ENCODE peak calls at places on chromosomes 11 and 22, in six cellular contexts. M, Q, Z, R, C and I are unnamed samples. For H3K4me1, the result is how much of the 10 kb centered on the place peaks cover.

GRCh38 chr11:6402561-6402981 is 12.3 kb downstream of the SMPD1 start:
- DNase-seq in M (no peak), Q (no peak), Z (no peak), R (peak), C (peak), I (no peak)

GRCh38 chr11:128772814-128773213 is 78.9 kb downstream of the FLI1 start:
- DNase-seq in M (no peak), Q (no peak), Z (no peak), R (peak), C (no peak), I (no peak)

GRCh38 chr11:100981196-100981824 is 148.3 kb downstream of the PGR start:
- DNase-seq in M (no peak), Q (no peak), Z (no peak), R (no peak), C (no peak), I (no peak)

GRCh38 chr11:8813658-8814057 is 97.3 kb upstream of the AKIP1 start:
- DNase-seq in M (peak), Q (peak), Z (peak), R (peak), C (peak), I (no peak)

GRCh38 chr11:10645212-10645795 is 48.3 kb downstream of the IRAG1 start:
- DNase-seq in M (no peak), Q (no peak), Z (no peak), R (no peak), C (no peak), I (no peak)

GRCh38 chr11:967995-968751 is 42.5 kb downstream of the AP2A2 start:
- DNase-seq in M (no peak), Q (no peak), Z (no peak), R (no peak), C (no peak), I (no peak)

GRCh38 chr22:24506802-24507438 is 11.8 kb downstream of the UPB1 start:
- DNase-seq in M (no peak), Q (peak), Z (peak), R (no peak), C (peak), I (no peak)

GRCh38 chr22:43821606-43822425 is 9.7 kb upstream of the EFCAB6 start:
- DNase-seq in M (no peak), Q (peak), Z (no peak), R (no peak), C (no peak), I (no peak)

GRCh38 chr11:116232364-116232801 is 540.4 kb downstream of the BUD13 start:
- DNase-seq in M (no peak), Q (no peak), Z (no peak), R (no peak), C (no peak), I (no peak)

GRCh38 chr22:50169774-50170341 is 673 bp upstream of the PANX2 start:
- DNase-seq in M (peak), Q (peak), Z (peak), R (no peak), C (no peak), I (no peak)

GRCh38 chr11:16986434-16987204 is 27.6 kb downstream of the PLEKHA7 start:
- DNase-seq in M (peak), Q (peak), Z (no peak), R (peak), C (no peak), I (no peak)

GRCh38 chr11:71176812-71177211 is 75.6 kb downstream of the SHANK2 start:
- DNase-seq in M (peak), Q (no peak), Z (no peak), R (no peak), C (peak), I (no peak)

GRCh38 chr22:28031383-28031922 is 112.4 kb upstream of the PITPNB start:
- DNase-seq in M (no peak), Q (no peak), Z (no peak), R (no peak), C (no peak), I (no peak)

GRCh38 chr22:32723632-32724031 is 77.9 kb upstream of the TIMP3 start:
- DNase-seq in M (no peak), Q (no peak), Z (peak), R (peak), C (peak), I (no peak)

GRCh38 chr11:11843233-11843632 is 1.5 kb downstream of the USP47 start:
- DNase-seq in M (no peak), Q (no peak), Z (peak), R (peak), C (peak), I (no peak)

GRCh38 chr11:92415246-92415645 is 190.6 kb downstream of the FAT3 start:
- DNase-seq in M (no peak), Q (no peak), Z (no peak), R (no peak), C (no peak), I (no peak)

GRCh38 chr11:43419460-43419859 is 60.7 kb downstream of the TTC17 start:
- DNase-seq in M (peak), Q (peak), Z (peak), R (peak), C (peak), I (no peak)

GRCh38 chr22:43017525-43018290 is 2.8 kb upstream of the PACSIN2 start:
- DNase-seq in M (no peak), Q (no peak), Z (no peak), R (no peak), C (no peak), I (no peak)

GRCh38 chr11:7571640-7572000 is 57.8 kb downstream of the PPFIBP2 start:
- DNase-seq in M (peak), Q (peak), Z (peak), R (no peak), C (peak), I (no peak)

GRCh38 chr22:36435516-36436415 is 45.7 kb downstream of the TXN2 start:
- DNase-seq in M (peak), Q (peak), Z (no peak), R (peak), C (no peak), I (no peak)

GRCh38 chr11:75554258-75555022 is 7.6 kb upstream of the SERPINH1 start:
- DNase-seq in M (peak), Q (peak), Z (peak), R (no peak), C (peak), I (no peak)

GRCh38 chr11:40597546-40598113 is 861.8 kb downstream of the LRRC4C start:
- DNase-seq in M (no peak), Q (no peak), Z (no peak), R (no peak), C (no peak), I (no peak)

GRCh38 chr11:85718126-85718943 is 32.3 kb upstream of the CCDC89 start:
- DNase-seq in M (no peak), Q (no peak), Z (no peak), R (no peak), C (peak), I (no peak)

GRCh38 chr11:73729594-73730206 is 31.2 kb downstream of the RAB6A start:
- DNase-seq in M (peak), Q (peak), Z (no peak), R (no peak), C (no peak), I (no peak)

GRCh38 chr11:72613977-72614376 is 60.2 kb downstream of the PDE2A start:
- DNase-seq in M (no peak), Q (no peak), Z (no peak), R (no peak), C (no peak), I (peak)

GRCh38 chr11:27812341-27812740 is 112.1 kb upstream of the BDNF start:
- DNase-seq in M (no peak), Q (no peak), Z (no peak), R (no peak), C (peak), I (no peak)

GRCh38 chr11:96827164-96827563 is 437.4 kb downstream of the JRKL start:
- DNase-seq in M (peak), Q (peak), Z (peak), R (no peak), C (peak), I (no peak)

GRCh38 chr22:35465109-35465701 is 65.3 kb downstream of the MCM5 start:
- DNase-seq in M (no peak), Q (no peak), Z (no peak), R (no peak), C (no peak), I (no peak)

GRCh38 chr22:39103431-39103830 is 6.4 kb downstream of the APOBEC3H start:
- DNase-seq in M (no peak), Q (no peak), Z (no peak), R (no peak), C (no peak), I (no peak)

GRCh38 chr11:117026593-117027330 is 71.5 kb downstream of the SIK3 start:
- DNase-seq in M (no peak), Q (no peak), Z (peak), R (no peak), C (peak), I (no peak)

GRCh38 chr22:38696606-38697005 is 4.1 kb downstream of the JOSD1 start:
- DNase-seq in M (peak), Q (no peak), Z (peak), R (no peak), C (peak), I (no peak)

GRCh38 chr11:66068154-66068821 is 1.8 kb upstream of the PACS1 start:
- DNase-seq in M (peak), Q (peak), Z (peak), R (peak), C (peak), I (no peak)

GRCh38 chr11:12769834-12770345 is 95.7 kb downstream of the TEAD1 start:
- DNase-seq in M (peak), Q (no peak), Z (peak), R (no peak), C (peak), I (no peak)

GRCh38 chr11:127493330-127493729 is 492.8 kb upstream of the KIRREL3 start:
- DNase-seq in M (peak), Q (peak), Z (peak), R (no peak), C (peak), I (no peak)

GRCh38 chr11:129853508-129854228 is 38.0 kb downstream of the TMEM45B start:
- DNase-seq in M (no peak), Q (no peak), Z (peak), R (peak), C (peak), I (no peak)

GRCh38 chr11:78722786-78723185 is 148.1 kb upstream of the NARS2 start:
- DNase-seq in M (no peak), Q (no peak), Z (no peak), R (no peak), C (peak), I (no peak)

GRCh38 chr11:1077033-1077416 is 2.4 kb downstream of the MUC2 start:
- DNase-seq in M (no peak), Q (no peak), Z (no peak), R (no peak), C (no peak), I (no peak)

GRCh38 chr11:12066799-12067508 is 43.4 kb upstream of the MICAL2 start:
- DNase-seq in M (peak), Q (peak), Z (peak), R (no peak), C (peak), I (no peak)

GRCh38 chr11:114052160-114052559 is 7.4 kb upstream of the ZBTB16 start:
- DNase-seq in M (no peak), Q (no peak), Z (no peak), R (no peak), C (no peak), I (no peak)

GRCh38 chr11:63838682-63839507 is at the start of gene MARK2:
- DNase-seq in M (peak), Q (peak), Z (peak), R (peak), C (peak), I (peak)

GRCh38 chr11:63839508-63840355 is 822 bp downstream of the MARK2 start:
- DNase-seq in M (no peak), Q (no peak), Z (peak), R (no peak), C (no peak), I (no peak)

GRCh38 chr11:63841554-63841953 is 2.6 kb downstream of the MARK2 start:
- DNase-seq in M (peak), Q (peak), Z (peak), R (no peak), C (peak), I (no peak)

GRCh38 chr11:63838150-63838681 is 694 bp upstream of the MARK2 start:
- DNase-seq in M (peak), Q (no peak), Z (no peak), R (no peak), C (no peak), I (no peak)

GRCh38 chr11:63840356-63841060 is 1.6 kb downstream of the MARK2 start:
- DNase-seq in M (no peak), Q (no peak), Z (peak), R (peak), C (no peak), I (no peak)
- H3K4me1 ChIP-seq in M (under half), Q (under half), Z (half or more), R (under half), C (under half), I (half or more)

DNA sequence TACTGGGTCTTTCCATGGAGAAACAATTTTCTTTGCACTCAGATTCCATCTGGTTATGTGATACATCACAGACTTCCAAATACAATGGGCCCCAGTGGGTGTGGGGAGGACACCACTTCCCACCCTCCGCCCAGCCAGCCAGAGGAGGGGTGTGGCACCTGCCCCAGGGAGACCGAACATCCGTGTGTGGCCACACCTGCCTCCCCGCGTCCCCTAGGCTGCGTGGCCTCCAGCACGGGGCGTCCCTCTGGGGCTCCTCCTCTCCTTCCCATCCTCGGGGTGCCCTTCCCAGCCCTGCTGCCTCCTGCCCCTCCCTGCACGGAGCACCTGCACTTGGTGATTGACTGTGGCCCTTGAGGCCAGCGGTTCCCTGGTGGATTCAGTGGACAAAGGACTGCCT is 49.1 kb downstream of the CERK start:
- DNase-seq in M (no peak), Q (no peak), Z (no peak), R (no peak), C (no peak), I (no peak)
- H3K4me1 ChIP-seq in M (under half), Q (under half), Z (under half), R (under half), C (under half), I (under half)

DNA sequence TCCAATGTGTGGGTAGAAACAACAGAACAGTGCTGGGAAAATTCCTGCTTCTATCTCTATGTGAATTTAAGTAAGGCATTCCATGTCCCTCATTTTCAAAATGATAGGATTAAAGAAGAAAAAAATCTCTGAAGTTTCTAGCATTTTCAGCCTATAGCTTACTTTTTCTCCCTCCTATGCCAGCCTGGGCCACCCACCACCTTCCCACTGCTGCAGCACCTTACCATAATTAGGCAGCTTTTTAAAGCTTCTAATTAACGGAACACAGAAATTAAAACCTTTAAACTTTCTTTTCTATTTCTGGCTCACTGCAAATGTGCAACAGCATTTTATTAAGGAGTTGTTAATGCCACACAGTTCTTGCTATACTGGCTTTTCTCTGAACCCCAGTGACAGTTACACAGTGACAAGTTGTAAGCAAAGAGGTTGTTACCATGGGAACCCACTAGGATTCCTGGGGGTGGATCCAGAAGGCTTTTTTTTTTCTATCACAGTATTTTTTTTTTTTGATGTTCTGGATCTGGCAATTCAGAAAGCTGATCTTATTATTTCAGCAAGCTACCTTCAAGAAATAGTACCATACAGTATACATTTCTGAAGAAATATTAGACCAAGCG is 20.2 kb downstream of the CELF1 start:
- DNase-seq in M (peak), Q (no peak), Z (peak), R (no peak), C (peak), I (no peak)
- H3K4me1 ChIP-seq in M (under half), Q (under half), Z (half or more), R (under half), C (under half), I (under half)

DNA sequence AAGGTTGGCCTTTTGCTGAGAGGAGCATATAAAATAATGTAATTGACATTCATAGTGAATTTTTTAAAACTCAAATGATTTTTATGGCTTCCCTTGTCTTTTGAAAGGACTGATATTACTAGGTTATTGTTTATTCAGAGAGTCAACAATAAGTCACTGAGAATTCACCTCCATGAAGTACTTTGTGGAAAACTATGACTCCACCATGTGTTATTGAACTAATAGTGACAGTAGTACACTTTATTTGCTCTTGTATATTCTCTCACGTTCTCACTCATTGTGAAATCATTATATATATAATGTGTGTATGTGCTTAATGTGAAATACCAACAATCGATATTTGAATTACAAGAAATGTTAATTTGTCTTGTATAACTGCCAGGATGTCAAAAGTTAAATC is 267.4 kb upstream of the CCDC179 start:
- DNase-seq in M (no peak), Q (no peak), Z (no peak), R (no peak), C (no peak), I (no peak)
- H3K4me1 ChIP-seq in M (under half), Q (under half), Z (under half), R (under half), C (under half), I (under half)

DNA sequence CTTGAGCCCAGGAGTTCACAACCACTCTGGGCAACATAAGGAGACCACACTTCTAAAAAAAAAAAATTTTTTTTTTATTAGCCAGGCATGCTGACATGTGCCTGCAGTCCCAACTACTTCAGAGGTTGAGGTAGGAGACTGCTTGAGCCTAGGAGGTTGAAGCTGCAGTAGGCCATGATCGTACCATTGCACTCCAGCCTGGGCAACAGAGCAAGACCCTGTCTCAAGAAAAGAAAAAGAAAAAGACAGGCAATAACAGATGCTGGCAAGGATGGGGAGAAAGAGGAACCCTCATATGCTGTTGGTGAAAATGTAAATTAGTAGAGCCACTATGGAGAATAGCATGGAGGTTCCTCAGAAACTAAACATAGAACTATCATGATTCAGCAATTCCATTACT is 64.8 kb downstream of the PAK1 start:
- DNase-seq in M (no peak), Q (no peak), Z (no peak), R (no peak), C (no peak), I (no peak)
- H3K4me1 ChIP-seq in M (under half), Q (under half), Z (under half), R (under half), C (under half), I (under half)

GRCh38 chr22:22431271-22432220 is 77.0 kb downstream of the ZNF280B start:
- DNase-seq in M (peak), Q (peak), Z (peak), R (peak), C (peak), I (no peak)
- H3K4me1 ChIP-seq in M (under half), Q (under half), Z (under half), R (under half), C (under half), I (under half)

GRCh38 chr11:67464411-67465189 is 4.5 kb downstream of the TMEM134 start:
- DNase-seq in M (peak), Q (peak), Z (peak), R (peak), C (peak), I (peak)

GRCh38 chr11:67463680-67464410 is 5.2 kb downstream of the TMEM134 start:
- DNase-seq in M (no peak), Q (peak), Z (no peak), R (no peak), C (no peak), I (no peak)

GRCh38 chr11:67463186-67463585 is 5.9 kb downstream of the TMEM134 start:
- DNase-seq in M (no peak), Q (no peak), Z (no peak), R (no peak), C (no peak), I (no peak)

GRCh38 chr11:67466367-67466766 is 2.7 kb downstream of the TMEM134 start:
- DNase-seq in M (no peak), Q (no peak), Z (no peak), R (no peak), C (no peak), I (no peak)

GRCh38 chr11:67465190-67465522 is 3.9 kb downstream of the TMEM134 start:
- DNase-seq in M (peak), Q (no peak), Z (no peak), R (no peak), C (no peak), I (no peak)
- H3K4me1 ChIP-seq in M (under half), Q (under half), Z (under half), R (under half), C (under half), I (half or more)

GRCh38 chr11:36014499-36014898 is 70.6 kb downstream of the LDLRAD3 start:
- DNase-seq in M (no peak), Q (no peak), Z (no peak), R (no peak), C (no peak), I (no peak)
- H3K4me1 ChIP-seq in M (under half), Q (under half), Z (half or more), R (under half), C (under half), I (under half)